ENCODE peak calls at places on chromosomes 3 and 15, in six cellular contexts. Y is psoas muscle, J is tibial nerve, H is OCI-LY7, N is HL-60, A is mammary epithelial cell. K is an unnamed sample.

GRCh38 chr3:14989943-14990753 is 42.8 kb downstream of the NR2C2 start:
- DNase-seq in Y (no peak), J (no peak), H (no peak), N (no peak), A (peak; percentile 11), K (no peak)

GRCh38 chr15:71252036-71252898 is 137.0 kb downstream of the THSD4 start:
- DNase-seq in Y (no peak), J (no peak), H (no peak), N (no peak), A (no peak), K (no peak)

GRCh38 chr15:60972866-60973265 is 256.2 kb downstream of the RORA start:
- DNase-seq in Y (no peak), J (no peak), H (no peak), N (no peak), A (peak; percentile 16), K (no peak)

GRCh38 chr3:150265305-150265704 is 142.8 kb upstream of the TSC22D2 start:
- DNase-seq in Y (no peak), J (no peak), H (no peak), N (no peak), A (no peak), K (no peak)

GRCh38 chr15:40094156-40094555 is 14.5 kb downstream of the BMF start:
- DNase-seq in Y (no peak), J (no peak), H (no peak), N (no peak), A (no peak), K (no peak)

GRCh38 chr3:117628896-117629295 is 919.3 kb downstream of the TUSC7 start:
- DNase-seq in Y (no peak), J (peak; percentile 54), H (peak; percentile 5), N (no peak), A (no peak), K (no peak)

GRCh38 chr3:73029321-73029796 is 32.1 kb upstream of the EBLN2 start:
- DNase-seq in Y (no peak), J (peak; percentile 12), H (no peak), N (no peak), A (peak; percentile 94), K (no peak)

GRCh38 chr3:54427951-54428871 is 305.9 kb downstream of the CACNA2D3 start:
- DNase-seq in Y (peak; percentile 63), J (peak; percentile 78), H (peak; percentile 57), N (peak; percentile 2), A (peak; percentile 26), K (peak; percentile 55)

GRCh38 chr3:149340310-149340933 is 7.0 kb upstream of the TM4SF18 start:
- DNase-seq in Y (no peak), J (peak; percentile 32), H (no peak), N (no peak), A (peak; percentile 27), K (no peak)

GRCh38 chr3:59185586-59186381 is 136.0 kb upstream of the CFAP20DC start:
- DNase-seq in Y (no peak), J (no peak), H (no peak), N (no peak), A (peak; percentile 24), K (no peak)

GRCh38 chr3:39056151-39056550 is 4.3 kb downstream of the WDR48 start:
- DNase-seq in Y (no peak), J (no peak), H (no peak), N (no peak), A (no peak), K (no peak)

GRCh38 chr15:85091990-85092389 is 110.3 kb downstream of the PDE8A start:
- DNase-seq in Y (no peak), J (no peak), H (no peak), N (no peak), A (no peak), K (no peak)

GRCh38 chr3:133880287-133880686 is 15.4 kb downstream of the RAB6B start:
- DNase-seq in Y (no peak), J (no peak), H (no peak), N (no peak), A (no peak), K (no peak)

GRCh38 chr15:88736204-88736603 is 67.0 kb upstream of the ACAN start:
- DNase-seq in Y (no peak), J (no peak), H (no peak), N (no peak), A (no peak), K (no peak)

GRCh38 chr15:63042879-63043340 is 363 bp downstream of the TPM1 start:
- DNase-seq in Y (no peak), J (no peak), H (no peak), N (no peak), A (no peak), K (no peak)

GRCh38 chr3:66372681-66373350 is 128.0 kb downstream of the LRIG1 start:
- DNase-seq in Y (no peak), J (no peak), H (peak; percentile 26), N (no peak), A (no peak), K (no peak)

GRCh38 chr3:16114381-16114916 is 60.0 kb upstream of the GALNT15 start:
- DNase-seq in Y (no peak), J (no peak), H (no peak), N (no peak), A (no peak), K (no peak)

GRCh38 chr3:119733812-119734211 is 31.0 kb downstream of the CFAP91 start:
- DNase-seq in Y (no peak), J (no peak), H (no peak), N (no peak), A (peak; percentile 17), K (no peak)

GRCh38 chr3:108234387-108234957 is 12.2 kb upstream of the IFT57 start:
- DNase-seq in Y (no peak), J (no peak), H (no peak), N (no peak), A (no peak), K (no peak)

GRCh38 chr3:11553436-11554235 is 90.1 kb downstream of the VGLL4 start:
- DNase-seq in Y (peak; percentile 70), J (peak; percentile 68), H (no peak), N (no peak), A (no peak), K (no peak)

GRCh38 chr15:87207945-87208580 is 1048.5 kb downstream of the NTRK3 start:
- DNase-seq in Y (no peak), J (no peak), H (no peak), N (no peak), A (peak; percentile 88), K (no peak)

GRCh38 chr3:52245322-52246263 is at the start of gene PPM1M:
- DNase-seq in Y (peak; percentile 74), J (no peak), H (no peak), N (no peak), A (peak; percentile 31), K (no peak)

GRCh38 chr15:99014803-99015676 is 7.4 kb upstream of the PGPEP1L start:
- DNase-seq in Y (peak; percentile 92), J (no peak), H (no peak), N (no peak), A (peak; percentile 85), K (no peak)

GRCh38 chr15:55552926-55553325 is 35.2 kb downstream of the PYGO1 start:
- DNase-seq in Y (peak; percentile 52), J (no peak), H (no peak), N (no peak), A (no peak), K (no peak)

GRCh38 chr3:22443834-22444233 is 692.8 kb upstream of the ZNF385D start:
- DNase-seq in Y (no peak), J (no peak), H (no peak), N (no peak), A (no peak), K (no peak)

GRCh38 chr3:71421820-71422566 is 161.5 kb downstream of the FOXP1 start:
- DNase-seq in Y (no peak), J (no peak), H (peak; percentile 90), N (no peak), A (no peak), K (no peak)

GRCh38 chr15:42059661-42060476 is 34.5 kb downstream of the PLA2G4D start:
- DNase-seq in Y (no peak), J (peak; percentile 66), H (peak; percentile 70), N (no peak), A (no peak), K (peak; percentile 55)

GRCh38 chr3:14248849-14249523 is 70.4 kb downstream of the LSM3 start:
- DNase-seq in Y (peak; percentile 71), J (peak; percentile 45), H (no peak), N (no peak), A (no peak), K (peak; percentile 69)

GRCh38 chr3:197486861-197487260 is 68.9 kb downstream of the BDH1 start:
- DNase-seq in Y (no peak), J (no peak), H (no peak), N (no peak), A (peak; percentile 38), K (no peak)

GRCh38 chr3:129180461-129180860 is 3.2 kb downstream of the CNBP start:
- DNase-seq in Y (no peak), J (no peak), H (no peak), N (no peak), A (no peak), K (no peak)
- H3K4me3 ChIP-seq in Y (peak overlapping the region; percentile 97), J (peak overlapping the region; percentile 16), H (peak overlapping the region; percentile 83), N (peak overlapping the region; percentile 66), A (peak overlapping the region; percentile 19), K (peak overlapping the region; percentile 26)

GRCh38 chr3:43288850-43289249 is 2.5 kb downstream of the SNRK start:
- DNase-seq in Y (no peak), J (no peak), H (no peak), N (no peak), A (no peak), K (no peak)
- H3K27ac ChIP-seq in Y (peak overlapping the region; percentile 92), J (peak overlapping the region; percentile 94), H (peak overlapping the region; percentile 26), N (peak overlapping the region; percentile 62), A (peak overlapping the region; percentile 58), K (no peak overlapping the region)

GRCh38 chr15:78540135-78540954 is at the start of gene PSMA4:
- DNase-seq in Y (peak; percentile 96), J (peak; percentile 92), H (peak; percentile 93), N (peak; percentile 78), A (peak; percentile 78), K (peak; percentile 88)
- TF ChIP-seq CTCF in Y (peak; percentile 41), J (peak; percentile 18), H (no peak), N (no peak), A (no peak), K (peak; percentile 25)

DNA sequence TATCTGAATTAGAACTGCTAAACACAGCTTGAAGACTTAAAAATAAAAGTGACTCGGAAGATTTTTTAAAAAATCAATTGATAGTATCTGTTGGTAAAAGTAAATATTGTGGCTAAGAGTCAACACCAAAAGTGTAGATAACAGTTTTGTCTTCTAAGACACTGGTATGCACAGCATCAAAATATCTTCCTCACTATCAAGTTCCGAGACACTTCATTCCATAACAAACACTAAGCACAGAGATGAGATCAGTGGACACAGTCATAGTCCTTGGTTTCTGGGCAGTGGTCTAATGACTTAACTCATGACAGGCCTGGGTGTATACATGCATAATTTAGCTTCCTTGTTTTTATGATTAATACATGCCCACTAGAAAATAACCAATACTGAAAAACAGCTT is 63.2 kb downstream of the PXYLP1 start:
- DNase-seq in Y (no peak), J (no peak), H (no peak), N (no peak), A (peak; percentile 75), K (no peak)
- H3K4me3 ChIP-seq in Y (peak overlapping the region; percentile 52), J (peak overlapping the region; percentile 35), H (no peak overlapping the region), N (no peak overlapping the region), A (no peak overlapping the region), K (peak overlapping the region; percentile 43)